ENCODE peak calls at places on chromosomes 13 and 19, in five cellular contexts. R, W, X, Z and A are unnamed samples.

GRCh38 chr13:113599396-113599795 is 14.8 kb downstream of the TFDP1 start:
- DNase-seq in R (no peak), W (peak), X (no peak), Z (no peak), A (no peak)

GRCh38 chr13:32911506-32911905 is 104.7 kb upstream of the KL start:
- DNase-seq in R (no peak), W (peak), X (peak), Z (no peak), A (peak)

GRCh38 chr19:5068251-5069090 is 99.6 kb downstream of the KDM4B start:
- DNase-seq in R (no peak), W (no peak), X (no peak), Z (no peak), A (peak)

GRCh38 chr19:18205180-18205915 is 1.5 kb upstream of the RAB3A start:
- DNase-seq in R (peak), W (peak), X (peak), Z (peak), A (no peak)

GRCh38 chr13:53260594-53260993 is 232.0 kb downstream of the OLFM4 start:
- DNase-seq in R (no peak), W (no peak), X (no peak), Z (no peak), A (no peak)

GRCh38 chr13:98370806-98371553 is 193.9 kb upstream of the RNF113B start:
- DNase-seq in R (peak), W (no peak), X (peak), Z (no peak), A (no peak)

GRCh38 chr13:99258946-99259345 is 767 bp upstream of the GPR18 start:
- DNase-seq in R (no peak), W (no peak), X (no peak), Z (no peak), A (no peak)

GRCh38 chr13:47397739-47398138 is 500.9 kb upstream of the HTR2A start:
- DNase-seq in R (no peak), W (no peak), X (peak), Z (no peak), A (no peak)

GRCh38 chr19:58328999-58329398 is 2.2 kb downstream of the ZSCAN22 start:
- DNase-seq in R (peak), W (peak), X (no peak), Z (no peak), A (no peak)

GRCh38 chr13:37741536-37741935 is 128.0 kb downstream of the TRPC4 start:
- DNase-seq in R (no peak), W (no peak), X (no peak), Z (no peak), A (no peak)

GRCh38 chr13:33079960-33080359 is 63.7 kb downstream of the KL start:
- DNase-seq in R (no peak), W (no peak), X (no peak), Z (no peak), A (no peak)

GRCh38 chr19:2455481-2456300 is 1.1 kb downstream of the LMNB2 start:
- DNase-seq in R (no peak), W (peak), X (no peak), Z (peak), A (no peak)

GRCh38 chr13:39773833-39774232 is 118.4 kb downstream of the COG6 start:
- DNase-seq in R (no peak), W (no peak), X (peak), Z (no peak), A (no peak)

GRCh38 chr13:37094840-37095239 is 10.6 kb downstream of the CSNK1A1L start:
- DNase-seq in R (no peak), W (no peak), X (no peak), Z (no peak), A (no peak)

GRCh38 chr13:66483712-66484111 is 746.4 kb downstream of the PCDH9 start:
- DNase-seq in R (no peak), W (no peak), X (no peak), Z (no peak), A (peak)

GRCh38 chr13:23868521-23868920 is 20.7 kb downstream of the MIPEP start:
- DNase-seq in R (no peak), W (no peak), X (peak), Z (no peak), A (no peak)

GRCh38 chr19:18167975-18168645 is 5.5 kb upstream of the IFI30 start:
- DNase-seq in R (peak), W (peak), X (peak), Z (peak), A (no peak)

GRCh38 chr13:23432589-23432988 is 913 bp downstream of the SACS start:
- DNase-seq in R (no peak), W (no peak), X (peak), Z (no peak), A (no peak)

GRCh38 chr13:40961224-40961623 is 57.9 kb downstream of the ELF1 start:
- DNase-seq in R (no peak), W (no peak), X (no peak), Z (no peak), A (no peak)

GRCh38 chr19:4380254-4380727 is 20.1 kb downstream of the SH3GL1 start:
- DNase-seq in R (no peak), W (no peak), X (no peak), Z (peak), A (no peak)

GRCh38 chr13:111422352-111422751 is 101.9 kb downstream of the TEX29 start:
- DNase-seq in R (no peak), W (no peak), X (no peak), Z (no peak), A (no peak)

GRCh38 chr13:50993908-50994307 is 84.3 kb downstream of the RNASEH2B start:
- DNase-seq in R (no peak), W (no peak), X (no peak), Z (no peak), A (no peak)

GRCh38 chr13:30696278-30697176 is 38.8 kb upstream of the ALOX5AP start:
- DNase-seq in R (no peak), W (peak), X (peak), Z (no peak), A (no peak)

GRCh38 chr19:49475995-49476880 is 2.2 kb downstream of the FLT3LG start:
- DNase-seq in R (peak), W (peak), X (no peak), Z (peak), A (no peak)

GRCh38 chr13:98962901-98963594 is 14.8 kb downstream of the DOCK9 start:
- DNase-seq in R (no peak), W (no peak), X (no peak), Z (no peak), A (no peak)

GRCh38 chr19:50896591-50897190 is 14.5 kb downstream of the KLK4 start:
- DNase-seq in R (no peak), W (no peak), X (peak), Z (no peak), A (peak)

GRCh38 chr13:35953537-35954206 is 177.5 kb downstream of the DCLK1 start:
- DNase-seq in R (peak), W (peak), X (peak), Z (no peak), A (peak)

GRCh38 chr13:101576452-101576851 is 124.0 kb downstream of the ITGBL1 start:
- DNase-seq in R (no peak), W (no peak), X (peak), Z (no peak), A (peak)

GRCh38 chr19:35115538-35115951 is at the start of gene FXYD3:
- DNase-seq in R (no peak), W (no peak), X (no peak), Z (no peak), A (no peak)

GRCh38 chr19:32232449-32232848 is 113.0 kb upstream of the ZNF507 start:
- DNase-seq in R (peak), W (no peak), X (no peak), Z (no peak), A (no peak)

GRCh38 chr13:107650081-107650701 is 565.1 kb downstream of the LIG4 start:
- DNase-seq in R (peak), W (peak), X (peak), Z (no peak), A (peak)